ENCODE peak calls at places on chromosomes 3 and 15, in five cellular contexts. E is T-helper 2 cell treated with Interferon-gamma antibody and Interleukin-4, amounts not matched to agents 5 μg/mL and 100 μg/mL, for 36 hours; D is stimulated activated CD8-positive, alpha-beta memory T cell treated with anti-CD3 and anti-CD28 coated beads, Interleukin-15, amount 100 ng/mL, for 24 hours; Q is 8988T; V is fibroblast of pulmonary artery. G is an unnamed sample.

GRCh38 chr3:190382082-190382481 is 5.9 kb upstream of the CLDN16 start:
- DNase-seq in E (no peak), V (peak), Q (no peak), D (no peak), G (peak)

GRCh38 chr3:160869825-160870224 is 113.8 kb downstream of the PPM1L start:
- DNase-seq in E (no peak), D (no peak), Q (no peak), V (peak), G (peak)

GRCh38 chr15:35657679-35658201 is 111.8 kb upstream of the DPH6 start:
- DNase-seq in V (peak), E (no peak), D (no peak), Q (no peak), G (peak)

GRCh38 chr3:24273491-24273890 is 221.2 kb downstream of the THRB start:
- DNase-seq in D (no peak), Q (no peak), E (no peak), V (no peak), G (no peak)

GRCh38 chr15:93553167-93553566 is 464.2 kb upstream of the RGMA start:
- DNase-seq in D (no peak), Q (no peak), E (no peak), V (no peak), G (no peak)

GRCh38 chr3:194740859-194741486 is 55.3 kb downstream of the FAM43A start:
- DNase-seq in E (no peak), D (no peak), V (peak), Q (peak), G (peak)

GRCh38 chr3:117045143-117045542 is 335.6 kb downstream of the TUSC7 start:
- DNase-seq in Q (no peak), D (no peak), V (no peak), E (no peak), G (no peak)

GRCh38 chr3:146507331-146508120 is 36.9 kb downstream of the PLSCR1 start:
- DNase-seq in E (no peak), V (no peak), D (no peak), Q (no peak), G (no peak)

GRCh38 chr15:70152070-70152480 is 54.4 kb upstream of the TLE3 start:
- DNase-seq in D (no peak), V (peak), Q (no peak), E (no peak), G (no peak)